ENCODE peak calls at places on chromosomes 5 and 9, in six cellular contexts. E is neural progenitor cell, N is GM23248, H is PC-3, F is GM23338, G is HCT116. X is an unnamed sample.

GRCh38 chr5:66361070-66361469 is 217.0 kb downstream of the SREK1 start:
- DNase-seq in H (no peak), G (no peak), E (no peak), N (no peak), F (no peak), X (no peak)

GRCh38 chr5:37812365-37812764 is 27.5 kb downstream of the GDNF start:
- DNase-seq in H (no peak), G (no peak), N (peak), E (no peak), F (no peak), X (no peak)

GRCh38 chr9:14198544-14199510 is 115.1 kb downstream of the NFIB start:
- DNase-seq in N (peak), G (no peak), E (peak), F (peak), H (no peak), X (no peak)

GRCh38 chr5:90530736-90531487 is 1.5 kb upstream of the LYSMD3 start:
- DNase-seq in H (peak), E (no peak), F (no peak), G (no peak), N (no peak), X (peak)

GRCh38 chr5:172749881-172750608 is 20.9 kb downstream of the DUSP1 start:
- DNase-seq in H (no peak), E (no peak), F (no peak), N (no peak), G (no peak), X (no peak)

GRCh38 chr5:149345892-149346222 is 558 bp downstream of the GRPEL2 start:
- DNase-seq in G (no peak), N (peak), E (peak), H (peak), F (peak), X (peak)

GRCh38 chr9:136660971-136661540 is 1.7 kb upstream of the EGFL7 start:
- DNase-seq in E (no peak), G (no peak), N (no peak), H (no peak), F (no peak), X (no peak)

GRCh38 chr9:97721396-97721795 is 24.3 kb upstream of the XPA start:
- DNase-seq in H (no peak), F (no peak), E (no peak), N (peak), G (no peak), X (no peak)

GRCh38 chr9:107070591-107070990 is 207.6 kb downstream of the ZNF462 start:
- DNase-seq in G (no peak), E (peak), H (no peak), F (no peak), N (no peak), X (no peak)

GRCh38 chr9:73037613-73038012 is 84.8 kb upstream of the ALDH1A1 start:
- DNase-seq in G (no peak), H (no peak), N (no peak), F (no peak), E (no peak), X (no peak)

GRCh38 chr9:115442054-115442453 is 324.1 kb upstream of the TNC start:
- DNase-seq in E (no peak), F (no peak), H (no peak), N (peak), G (no peak), X (peak)

GRCh38 chr9:135489188-135489918 is 9.8 kb downstream of the PPP1R26 start:
- DNase-seq in E (no peak), F (no peak), H (no peak), N (no peak), G (no peak), X (no peak)

GRCh38 chr5:128116445-128116844 is 32.9 kb downstream of the SLC12A2 start:
- DNase-seq in G (no peak), H (no peak), E (no peak), N (no peak), F (no peak), X (no peak)

GRCh38 chr9:96027271-96028131 is 152.0 kb downstream of the ERCC6L2 start:
- DNase-seq in F (peak), G (no peak), E (peak), H (no peak), N (peak), X (peak)

GRCh38 chr9:5438301-5439162 is 807 bp upstream of the PLGRKT start:
- DNase-seq in N (peak), F (no peak), E (no peak), G (no peak), H (no peak), X (peak)

GRCh38 chr5:134873494-134873893 is 677 bp upstream of the TXNDC15 start:
- DNase-seq in G (no peak), H (no peak), F (peak), E (peak), N (peak), X (no peak)

GRCh38 chr9:136946228-136946892 is 1.3 kb downstream of the C8G start:
- DNase-seq in G (no peak), F (no peak), N (no peak), H (no peak), E (no peak), X (no peak)

GRCh38 chr9:98707158-98708102 is 1.3 kb downstream of the GABBR2 start:
- DNase-seq in G (peak), E (peak), N (peak), H (peak), F (peak), X (peak)

GRCh38 chr5:37086466-37087178 is 162.6 kb downstream of the CPLANE1 start:
- DNase-seq in E (no peak), G (no peak), N (peak), F (peak), H (peak), X (peak)

GRCh38 chr9:130940693-130941576 is 1.9 kb upstream of the FIBCD1 start:
- DNase-seq in H (peak), G (peak), F (peak), N (peak), E (peak), X (peak)

GRCh38 chr5:175383350-175383749 is 60.6 kb downstream of the DRD1 start:
- DNase-seq in F (peak), E (no peak), H (peak), G (no peak), N (no peak), X (no peak)

GRCh38 chr5:167307042-167307441 is 984.4 kb upstream of the WWC1 start:
- DNase-seq in G (no peak), N (no peak), E (no peak), H (no peak), F (no peak), X (no peak)

GRCh38 chr5:160029004-160029403 is 20.1 kb downstream of the TTC1 start:
- DNase-seq in N (no peak), F (no peak), G (no peak), E (no peak), H (no peak), X (no peak)

GRCh38 chr5:72064801-72065570 is 42.3 kb upstream of the MAP1B start:
- DNase-seq in N (no peak), F (peak), G (no peak), E (peak), H (peak), X (no peak)

GRCh38 chr5:44891116-44891515 is 82.4 kb downstream of the MRPS30 start:
- DNase-seq in N (no peak), E (no peak), F (no peak), H (no peak), G (no peak), X (no peak)

GRCh38 chr9:126081746-126082145 is 244.9 kb upstream of the MVB12B start:
- DNase-seq in G (no peak), H (no peak), F (no peak), N (no peak), E (no peak), X (no peak)

GRCh38 chr5:67014191-67014590 is 182.4 kb downstream of the CD180 start:
- DNase-seq in H (no peak), E (no peak), N (no peak), G (no peak), F (no peak), X (no peak)

GRCh38 chr5:143402464-143403356 is 776 bp downstream of the NR3C1 start:
- DNase-seq in E (peak), F (peak), N (peak), H (peak), G (no peak), X (peak)

GRCh38 chr5:112703866-112704820 is 33.5 kb upstream of the APC start:
- DNase-seq in N (peak), F (no peak), E (no peak), G (no peak), H (peak), X (peak)

GRCh38 chr5:179195561-179196419 is 135.6 kb downstream of the ZNF354C start:
- DNase-seq in E (no peak), N (no peak), F (no peak), H (no peak), G (no peak), X (no peak)

GRCh38 chr5:106121972-106122605 is 1548.6 kb downstream of the EFNA5 start:
- DNase-seq in G (peak), H (peak), F (peak), N (peak), E (peak), X (peak)

GRCh38 chr9:7452378-7452777 is 347.2 kb downstream of the DMAC1 start:
- DNase-seq in H (no peak), F (no peak), E (no peak), G (no peak), N (peak), X (no peak)

GRCh38 chr5:174457141-174457678 is 267.2 kb upstream of the MSX2 start:
- DNase-seq in N (no peak), F (peak), E (no peak), H (no peak), G (no peak), X (no peak)

GRCh38 chr5:177023247-177023703 is 779 bp downstream of the ZNF346 start:
- DNase-seq in H (peak), F (peak), G (no peak), N (peak), E (no peak), X (peak)

GRCh38 chr5:177509991-177510566 is 453 bp upstream of the DOK3 start:
- DNase-seq in E (no peak), N (no peak), F (no peak), H (no peak), G (no peak), X (no peak)

GRCh38 chr9:109320338-109320733 is 523 bp downstream of the EPB41L4B start:
- DNase-seq in G (no peak), H (peak), F (peak), E (peak), N (peak), X (peak)

GRCh38 chr5:109258755-109259154 is 151.0 kb downstream of the PJA2 start:
- DNase-seq in H (no peak), G (no peak), E (no peak), F (no peak), N (no peak), X (no peak)

DNA sequence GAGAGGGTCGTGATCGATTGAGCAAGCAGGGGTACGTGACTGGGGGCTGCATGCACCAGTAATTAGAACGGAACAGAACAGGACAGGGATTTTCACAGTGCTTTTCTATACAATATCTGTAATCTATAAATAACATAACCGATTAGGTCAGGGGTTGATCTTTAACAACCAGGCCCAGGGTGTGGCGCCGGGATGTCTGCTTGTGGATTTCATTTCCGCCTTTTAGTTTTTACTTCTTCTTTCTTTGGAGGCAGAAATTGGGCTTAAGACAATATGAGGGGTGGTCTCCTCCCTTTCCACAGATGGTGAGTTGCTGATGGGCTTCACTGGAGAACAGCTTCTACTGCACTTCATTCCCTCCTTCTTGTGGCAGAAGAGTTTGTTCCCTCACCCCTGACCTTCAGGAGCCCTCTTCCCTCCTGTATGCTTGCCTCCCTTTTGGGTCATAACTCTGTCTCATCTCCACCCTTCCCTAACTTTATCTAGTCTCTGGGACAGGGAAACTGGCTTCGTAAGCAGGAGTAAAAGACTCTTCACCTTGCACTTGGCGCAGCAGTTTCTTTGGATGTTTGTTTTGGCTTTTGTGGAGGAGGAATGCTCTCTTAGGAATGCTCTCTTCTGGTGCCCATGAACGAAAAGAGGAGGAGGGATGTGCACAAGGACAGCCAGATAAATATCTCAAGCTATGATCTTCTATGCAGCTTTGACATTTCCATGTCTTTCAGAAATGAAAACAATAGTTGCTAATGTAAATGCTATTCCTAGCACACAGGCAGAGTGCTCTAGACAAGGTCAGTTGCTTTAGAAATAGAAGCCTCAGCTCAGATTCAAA is 139.8 kb upstream of the RPS23 start:
- DNase-seq in E (no peak), F (no peak), N (peak), G (no peak), H (no peak), X (no peak)
- H3K27ac ChIP-seq in E (no peak), F (no peak), N (no peak), G (no peak), H (no peak), X (peak)

GRCh38 chr5:156329197-156329611 is 2.2 kb downstream of the SGCD start:
- DNase-seq in H (no peak), E (no peak), N (peak), F (no peak), G (no peak), X (no peak)

GRCh38 chr5:156330141-156330870 is 3.3 kb downstream of the SGCD start:
- DNase-seq in G (no peak), N (peak), E (no peak), H (no peak), F (no peak), X (no peak)

GRCh38 chr5:156332245-156332644 is 5.3 kb downstream of the SGCD start:
- DNase-seq in H (no peak), N (no peak), E (no peak), F (no peak), G (no peak), X (no peak)

GRCh38 chr5:156328766-156329165 is 1.8 kb downstream of the SGCD start:
- DNase-seq in G (no peak), E (no peak), H (no peak), N (peak), F (no peak), X (no peak)

GRCh38 chr5:156331845-156332244 is 4.9 kb downstream of the SGCD start:
- DNase-seq in E (no peak), H (no peak), F (no peak), N (no peak), G (no peak), X (no peak)
- TF ChIP-seq EZH2 in E (no peak), H (no peak), F (no peak), N (no peak), G (no peak), X (no peak)

DNA sequence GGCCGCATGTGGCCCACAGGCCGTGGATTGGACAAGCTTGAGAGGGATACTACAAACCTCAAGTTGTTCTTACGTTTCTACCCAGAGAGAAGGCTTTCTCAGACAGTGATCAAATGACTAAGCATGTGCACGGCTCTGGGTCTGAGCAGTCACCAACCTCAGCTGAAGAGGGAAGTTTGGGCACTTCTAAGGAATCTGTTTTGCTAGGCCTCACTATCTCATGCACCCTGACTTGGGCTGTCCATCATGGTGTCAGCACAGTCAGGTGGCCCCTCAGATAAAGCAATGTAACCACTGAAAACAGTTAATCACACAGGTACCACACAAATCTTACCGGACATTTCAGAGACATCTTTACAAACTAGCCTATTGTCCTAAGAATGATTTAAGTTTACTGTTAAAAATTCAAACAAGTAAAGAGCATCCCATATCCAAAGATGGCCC is 24.6 kb downstream of the CSF2 start:
- DNase-seq in G (no peak), F (no peak), N (peak), H (no peak), E (no peak), X (no peak)
- TF ChIP-seq EZH2phosphoT487 in G (no peak), F (no peak), N (no peak), H (no peak), E (no peak), X (no peak)

DNA sequence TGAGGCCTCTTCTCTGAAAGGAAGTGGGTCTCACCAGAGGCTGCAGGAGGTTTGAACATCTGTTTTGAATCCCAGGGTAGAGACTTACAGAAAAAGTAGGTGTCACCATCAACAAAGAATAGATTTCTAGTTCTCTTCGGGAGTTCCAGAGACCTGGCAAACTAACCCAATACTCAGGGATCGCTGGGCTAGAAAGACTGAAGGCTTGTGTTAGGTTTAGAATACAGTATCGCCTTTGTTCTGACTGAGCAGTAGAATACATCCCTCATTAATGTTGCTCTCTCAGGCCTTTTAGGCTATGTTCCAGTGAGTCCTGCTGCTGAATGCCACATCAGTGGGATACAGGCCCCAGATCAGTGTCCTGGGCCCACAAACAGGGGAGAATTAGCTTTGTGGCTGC is 27.2 kb downstream of the RUSC2 start:
- DNase-seq in G (no peak), H (no peak), F (no peak), N (peak), E (peak), X (peak)
- H3K27ac ChIP-seq in G (peak), H (peak), F (peak), N (peak), E (peak), X (peak)

GRCh38 chr5:74865293-74865798 is 841 bp downstream of the FAM169A start:
- DNase-seq in F (no peak), G (no peak), H (peak), E (no peak), N (no peak), X (peak)
- TF ChIP-seq EZH2 in F (no peak), G (no peak), H (no peak), E (no peak), N (no peak), X (no peak)

DNA sequence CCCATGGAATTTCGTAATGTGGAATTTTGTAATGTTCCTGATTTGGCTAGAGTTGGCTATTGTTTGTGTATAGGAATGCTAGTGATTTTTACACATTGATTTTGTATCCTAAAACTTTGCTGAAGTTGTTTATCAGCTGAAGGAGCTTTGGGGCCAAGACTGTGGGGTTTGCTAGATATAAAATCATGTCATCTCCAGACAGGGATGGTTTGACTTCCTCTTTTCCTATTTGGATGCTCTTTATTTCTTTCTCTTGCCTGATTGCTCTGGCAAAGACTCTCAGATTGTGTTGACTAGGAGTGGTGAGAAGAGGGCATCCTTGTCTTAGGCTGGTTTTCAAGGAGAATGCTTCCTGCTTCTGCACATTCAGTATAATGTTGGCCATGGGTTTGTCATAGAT is 91.0 kb downstream of the NNT start:
- DNase-seq in N (no peak), H (no peak), E (no peak), G (no peak), F (no peak), X (no peak)
- TF ChIP-seq EZH2phosphoT487 in N (no peak), H (no peak), E (no peak), G (no peak), F (no peak), X (no peak)

DNA sequence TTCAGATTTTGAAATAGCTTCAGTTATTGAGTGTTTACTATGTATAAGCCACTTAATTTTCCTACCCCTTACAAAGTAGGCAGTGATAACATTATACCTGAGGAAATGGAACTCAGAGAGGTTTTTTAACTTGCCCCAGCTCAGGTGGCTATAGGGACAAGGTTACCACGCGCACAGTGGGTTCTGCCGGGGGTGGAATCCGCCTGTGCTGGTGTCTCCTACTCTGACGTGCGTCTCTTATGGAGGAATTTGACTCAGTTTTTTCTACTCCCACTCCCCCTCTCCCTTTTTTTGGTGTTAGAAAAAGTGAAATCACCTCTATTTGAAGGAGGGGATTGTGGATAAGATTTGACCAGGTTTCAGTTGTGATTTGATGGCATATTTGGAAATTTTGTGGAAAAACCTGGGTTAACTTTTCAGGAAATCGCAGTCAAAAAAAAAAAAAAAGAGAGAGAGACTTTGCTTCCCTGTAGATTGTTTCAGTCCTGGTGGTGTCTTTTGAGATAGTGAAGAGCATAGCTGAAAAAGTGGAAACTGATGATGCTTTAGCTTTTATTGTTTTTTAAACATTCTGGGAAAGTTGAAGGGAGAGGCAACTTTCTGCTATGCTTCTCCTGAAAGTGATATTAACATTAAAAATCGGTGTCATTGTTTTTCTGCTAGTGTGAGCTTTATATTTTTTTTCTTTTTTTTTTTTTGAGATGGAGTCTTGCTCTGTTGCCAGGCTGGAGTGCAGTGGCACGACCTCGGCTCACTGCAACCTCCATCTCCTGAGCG is 15.9 kb downstream of the TRIO start:
- DNase-seq in H (no peak), F (no peak), E (no peak), G (no peak), N (no peak), X (no peak)
- H3K27ac ChIP-seq in H (no peak), F (peak), E (no peak), G (no peak), N (peak), X (no peak)